ENCODE peak calls at places on chromosomes 7 and 10, in ten cellular contexts. D, I, H, G, O, C, Y, N, E and J are unnamed samples.

GRCh38 chr7:49094866-49095265 is 170.5 kb downstream of the CDC14C start:
- DNase-seq in H (no peak), G (no peak), C (no peak), N (no peak), Y (no peak), D (no peak), I (no peak), O (no peak), E (no peak), J (no peak)

GRCh38 chr10:71078454-71079145 is 133.8 kb upstream of the UNC5B start:
- DNase-seq in E (peak), D (peak), G (no peak), N (no peak), H (no peak), I (peak), O (no peak), Y (no peak), C (peak), J (no peak)

GRCh38 chr7:99860281-99861127 is 16.3 kb downstream of the OR2AE1 start:
- DNase-seq in C (no peak), H (peak), N (no peak), I (peak), Y (peak), E (no peak), D (no peak), O (peak), G (no peak), J (no peak)

GRCh38 chr7:142345817-142346216 is 88.0 kb upstream of the PRSS58 start:
- DNase-seq in I (no peak), E (no peak), Y (no peak), G (no peak), C (no peak), H (no peak), O (no peak), D (no peak), N (no peak), J (no peak)

GRCh38 chr10:113993489-113993932 is 50.2 kb upstream of the ADRB1 start:
- DNase-seq in C (no peak), G (no peak), N (no peak), E (no peak), H (no peak), Y (peak), D (peak), O (no peak), I (no peak), J (no peak)

GRCh38 chr7:29139191-29139590 is 7.1 kb downstream of the CPVL start:
- DNase-seq in E (no peak), O (no peak), H (no peak), G (no peak), C (no peak), Y (no peak), I (no peak), D (no peak), N (no peak), J (no peak)

GRCh38 chr10:14564268-14564744 is 210.4 kb downstream of the FAM107B start:
- DNase-seq in I (no peak), H (no peak), Y (no peak), C (no peak), E (no peak), O (no peak), G (no peak), N (no peak), D (no peak), J (no peak)

GRCh38 chr7:142539901-142540300 is 209.4 kb upstream of the PRSS1 start:
- DNase-seq in O (peak), E (no peak), H (peak), D (no peak), N (no peak), I (no peak), G (no peak), C (no peak), Y (no peak), J (no peak)

GRCh38 chr10:99870051-99870730 is 87.8 kb downstream of the ABCC2 start:
- DNase-seq in Y (no peak), O (no peak), N (no peak), I (no peak), E (no peak), G (no peak), C (no peak), H (no peak), D (no peak), J (no peak)

GRCh38 chr7:47951374-47951773 is 3.1 kb upstream of the PKD1L1 start:
- DNase-seq in G (no peak), Y (no peak), H (no peak), C (no peak), N (no peak), E (no peak), D (no peak), I (no peak), O (no peak), J (no peak)

GRCh38 chr7:66591801-66592596 is 36.7 kb upstream of the KCTD7 start:
- DNase-seq in I (peak), C (peak), G (peak), N (peak), O (peak), E (peak), H (peak), D (peak), Y (peak), J (peak)

GRCh38 chr10:10056958-10057357 is 960.7 kb upstream of the CELF2 start:
- DNase-seq in C (no peak), H (no peak), G (no peak), O (peak), D (no peak), I (no peak), N (no peak), Y (no peak), E (no peak), J (no peak)

GRCh38 chr7:43196379-43196778 is 83.9 kb downstream of the HECW1 start:
- DNase-seq in I (no peak), N (no peak), C (no peak), H (no peak), Y (no peak), G (no peak), O (no peak), D (no peak), E (no peak), J (no peak)

GRCh38 chr7:103940382-103941268 is 48.8 kb downstream of the RELN start:
- DNase-seq in N (no peak), E (no peak), D (no peak), G (no peak), I (no peak), Y (no peak), O (no peak), C (no peak), H (no peak), J (no peak)

GRCh38 chr7:55514546-55515265 is 57.6 kb downstream of the VOPP1 start:
- DNase-seq in G (no peak), C (no peak), I (no peak), O (no peak), H (no peak), E (no peak), N (no peak), D (no peak), Y (no peak), J (no peak)

GRCh38 chr7:86479144-86479543 is 164.6 kb upstream of the GRM3 start:
- DNase-seq in E (no peak), Y (no peak), H (no peak), N (no peak), O (no peak), C (no peak), I (no peak), G (no peak), D (no peak), J (no peak)

GRCh38 chr10:76177945-76178344 is 746.5 kb downstream of the LRMDA start:
- DNase-seq in G (no peak), I (no peak), Y (no peak), H (no peak), E (no peak), D (no peak), C (no peak), N (no peak), O (no peak), J (no peak)

GRCh38 chr7:131372554-131372953 is 44.9 kb downstream of the MKLN1 start:
- DNase-seq in I (no peak), Y (no peak), H (no peak), G (no peak), N (no peak), O (no peak), C (no peak), E (no peak), D (no peak), J (no peak)

GRCh38 chr10:14843327-14843988 is 5.4 kb downstream of the HSPA14 start:
- DNase-seq in O (no peak), C (no peak), Y (no peak), N (no peak), E (no peak), I (no peak), D (no peak), H (no peak), G (no peak), J (no peak)

GRCh38 chr10:47321521-47322195 is 596 bp upstream of the GDF2 start:
- DNase-seq in I (no peak), Y (no peak), N (no peak), O (no peak), H (no peak), C (no peak), E (no peak), D (no peak), G (no peak), J (no peak)

GRCh38 chr10:104339469-104340098 is 1.3 kb upstream of the ITPRIP start:
- DNase-seq in I (peak), D (peak), O (peak), G (peak), H (peak), E (no peak), N (peak), Y (peak), C (peak), J (no peak)

GRCh38 chr7:106009511-106010226 is 46.6 kb downstream of the CDHR3 start:
- DNase-seq in G (peak), E (peak), O (peak), D (peak), N (peak), Y (peak), H (peak), I (peak), C (peak), J (peak)

GRCh38 chr10:71531485-71532446 is 135.0 kb downstream of the CDH23 start:
- DNase-seq in G (peak), Y (no peak), D (no peak), O (no peak), E (no peak), N (no peak), C (no peak), I (no peak), H (no peak), J (no peak)

GRCh38 chr10:26310361-26310760 is 93.8 kb downstream of the GAD2 start:
- DNase-seq in O (no peak), N (no peak), E (no peak), G (no peak), C (no peak), I (no peak), D (no peak), H (no peak), Y (no peak), J (no peak)

GRCh38 chr7:102264367-102264891 is 22.2 kb upstream of the SH2B2 start:
- DNase-seq in C (no peak), E (no peak), H (no peak), Y (no peak), I (no peak), O (peak), G (peak), D (no peak), N (no peak), J (no peak)

GRCh38 chr10:100020883-100021248 is 11.1 kb upstream of the DNMBP start:
- DNase-seq in I (no peak), Y (no peak), O (no peak), C (no peak), D (no peak), H (no peak), N (no peak), E (no peak), G (no peak), J (no peak)

GRCh38 chr7:92680458-92680857 is 90.3 kb upstream of the FAM133B start:
- DNase-seq in O (peak), D (no peak), E (no peak), H (no peak), N (no peak), C (no peak), Y (no peak), G (peak), I (no peak), J (no peak)

GRCh38 chr7:79293655-79294142 is 159.8 kb downstream of the MAGI2 start:
- DNase-seq in I (no peak), D (no peak), N (no peak), E (no peak), C (no peak), O (peak), H (peak), Y (no peak), G (no peak), J (no peak)

GRCh38 chr7:6435486-6436384 is 12.0 kb downstream of the DAGLB start:
- DNase-seq in C (peak), G (peak), Y (peak), N (peak), H (peak), D (peak), I (peak), O (peak), E (peak), J (no peak)

GRCh38 chr10:79069325-79070090 is 742 bp downstream of the ZMIZ1 start:
- DNase-seq in C (no peak), D (peak), E (no peak), N (peak), H (peak), G (peak), Y (peak), I (no peak), O (no peak), J (no peak)

GRCh38 chr7:144391823-144392255 is 11.7 kb downstream of the NOBOX start:
- DNase-seq in E (peak), O (peak), I (no peak), D (no peak), N (peak), C (no peak), G (peak), H (peak), Y (no peak), J (no peak)

GRCh38 chr7:142711722-142712616 is 37.3 kb upstream of the PRSS1 start:
- DNase-seq in E (no peak), H (peak), N (no peak), D (no peak), Y (peak), C (no peak), I (no peak), O (peak), G (peak), J (no peak)

GRCh38 chr7:117127585-117128168 is 174.4 kb downstream of the ST7 start:
- DNase-seq in Y (peak), G (peak), D (peak), O (peak), H (peak), E (no peak), N (peak), C (peak), I (peak), J (no peak)

GRCh38 chr10:24793648-24794379 is 70.1 kb upstream of the ARHGAP21 start:
- DNase-seq in O (peak), N (no peak), H (no peak), I (no peak), Y (no peak), G (no peak), D (no peak), E (no peak), C (no peak), J (no peak)

GRCh38 chr10:24784923-24785322 is 61.2 kb upstream of the ARHGAP21 start:
- DNase-seq in D (no peak), O (no peak), Y (no peak), I (no peak), N (no peak), G (no peak), E (no peak), C (no peak), H (no peak), J (no peak)

GRCh38 chr10:24790073-24790472 is 66.4 kb upstream of the ARHGAP21 start:
- DNase-seq in D (no peak), H (no peak), E (no peak), O (no peak), C (no peak), I (no peak), N (no peak), Y (no peak), G (no peak), J (no peak)

GRCh38 chr10:24791129-24791733 is 67.5 kb upstream of the ARHGAP21 start:
- DNase-seq in N (no peak), I (no peak), H (no peak), Y (no peak), G (no peak), D (no peak), O (no peak), C (no peak), E (no peak), J (no peak)

GRCh38 chr10:24790599-24790998 is 66.9 kb upstream of the ARHGAP21 start:
- DNase-seq in I (no peak), E (no peak), Y (no peak), D (no peak), H (no peak), G (no peak), O (no peak), C (no peak), N (no peak), J (no peak)
- H3K4me3 ChIP-seq in I (no peak), E (no peak), Y (no peak), D (peak), H (no peak), G (no peak), O (no peak), C (no peak), N (no peak), J (no peak)

GRCh38 chr7:50631639-50632038 is 66.4 kb upstream of the DDC start:
- DNase-seq in O (no peak), D (no peak), N (no peak), G (no peak), E (no peak), C (no peak), H (no peak), I (no peak), Y (no peak), J (no peak)

GRCh38 chr7:50628469-50629084 is 63.4 kb upstream of the DDC start:
- DNase-seq in Y (no peak), H (no peak), C (peak), I (no peak), N (no peak), D (no peak), E (no peak), O (no peak), G (no peak), J (no peak)

GRCh38 chr7:50627824-50628361 is 62.7 kb upstream of the DDC start:
- DNase-seq in N (no peak), D (no peak), E (no peak), G (peak), O (no peak), Y (no peak), C (no peak), I (no peak), H (no peak), J (no peak)

GRCh38 chr7:50631100-50631499 is 65.9 kb upstream of the DDC start:
- DNase-seq in H (no peak), Y (no peak), N (no peak), D (no peak), G (no peak), I (no peak), E (no peak), O (no peak), C (no peak), J (no peak)

DNA sequence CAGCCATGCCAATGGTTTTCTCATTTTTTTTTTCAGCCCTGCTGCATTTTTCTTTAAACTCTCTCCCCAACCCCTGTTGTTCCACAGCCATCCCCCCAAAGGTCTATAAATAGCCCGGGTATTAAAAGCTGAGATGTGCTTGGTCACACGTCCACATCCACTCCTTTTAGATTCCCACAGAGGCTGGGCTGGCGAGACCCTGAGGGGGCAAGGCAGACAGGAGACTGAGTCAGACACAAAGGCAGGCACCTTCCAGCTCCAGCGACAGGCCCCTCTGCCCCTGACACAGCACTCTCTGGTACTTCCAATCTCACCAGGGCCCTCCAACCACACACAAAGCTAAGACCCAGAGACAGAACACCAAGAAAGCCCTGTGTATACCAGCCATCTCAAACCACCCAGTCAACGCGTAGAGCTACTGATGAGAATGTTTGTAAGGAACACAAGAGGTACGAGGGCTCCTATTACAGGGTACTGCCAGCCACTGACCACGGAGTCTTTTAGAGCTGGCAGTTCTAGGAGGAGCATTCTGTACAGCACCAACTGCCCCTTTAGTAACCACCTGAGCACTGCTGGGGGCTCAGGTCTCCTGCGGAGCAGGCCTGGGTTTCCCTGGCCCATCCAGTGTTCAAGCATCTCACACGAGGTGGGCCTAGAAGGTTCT is 64.2 kb upstream of the DDC start:
- DNase-seq in O (no peak), H (no peak), Y (no peak), D (no peak), I (no peak), C (no peak), E (no peak), N (no peak), G (no peak), J (no peak)
- TF ChIP-seq POLR2A in O (no peak), H (no peak), Y (no peak), D (no peak), I (no peak), C (no peak), E (no peak), N (no peak), G (no peak), J (no peak)

GRCh38 chr7:12054830-12055229 is 156.3 kb upstream of the TMEM106B start:
- DNase-seq in O (peak), C (no peak), H (no peak), E (no peak), N (no peak), I (no peak), D (no peak), Y (no peak), G (no peak), J (no peak)
- H3K4me3 ChIP-seq in O (no peak), C (no peak), H (no peak), E (no peak), N (no peak), I (no peak), D (no peak), Y (no peak), G (no peak), J (no peak)

GRCh38 chr7:155306677-155307470 is 9.2 kb downstream of the INSIG1 start:
- DNase-seq in I (no peak), O (no peak), D (no peak), E (no peak), G (no peak), Y (peak), H (no peak), C (no peak), N (no peak), J (no peak)
- TF ChIP-seq POLR2A in I (no peak), O (peak), D (no peak), E (no peak), G (no peak), Y (no peak), H (no peak), C (no peak), N (no peak), J (no peak)

GRCh38 chr7:825386-825785 is 6.9 kb upstream of the SUN1 start:
- DNase-seq in G (no peak), Y (no peak), H (no peak), I (no peak), E (no peak), O (peak), C (no peak), N (no peak), D (no peak), J (no peak)
- H3K4me3 ChIP-seq in G (no peak), Y (no peak), H (no peak), I (no peak), E (no peak), O (no peak), C (no peak), N (no peak), D (no peak), J (no peak)

GRCh38 chr10:130878131-130878530 is 433.4 kb downstream of the TCERG1L start:
- DNase-seq in E (no peak), O (no peak), I (no peak), C (no peak), N (no peak), G (no peak), H (no peak), D (no peak), Y (no peak), J (no peak)
- TF ChIP-seq POLR2A in E (no peak), O (no peak), I (no peak), C (no peak), N (no peak), G (no peak), H (no peak), D (no peak), Y (no peak), J (no peak)

GRCh38 chr7:16743207-16743606 is 10.3 kb upstream of the TSPAN13 start:
- DNase-seq in I (no peak), G (no peak), H (no peak), D (no peak), O (peak), N (no peak), Y (no peak), E (no peak), C (no peak), J (no peak)
- H3K4me3 ChIP-seq in I (no peak), G (no peak), H (no peak), D (no peak), O (no peak), N (no peak), Y (no peak), E (no peak), C (no peak), J (no peak)